ENCODE peak calls at places on chromosomes 3 and 15, in six cellular contexts. L is BJ, X is T-cell, M is nucleus accumbens, S is AG10803, F is neural progenitor cell. Q is an unnamed sample.

GRCh38 chr3:187006884-187007630 is 76.7 kb downstream of the ST6GAL1 start:
- DNase-seq in M (no peak), S (no peak), X (no peak), L (no peak), F (no peak), Q (no peak)

GRCh38 chr3:158789592-158789991 is 12.3 kb upstream of the MFSD1 start:
- DNase-seq in S (peak), M (no peak), F (no peak), X (no peak), L (no peak), Q (peak)

GRCh38 chr3:174859109-174859735 is at the start of gene NAALADL2:
- DNase-seq in M (no peak), X (no peak), S (no peak), F (no peak), L (no peak), Q (no peak)

GRCh38 chr3:44992555-44993470 is 16.8 kb downstream of the EXOSC7 start:
- DNase-seq in F (peak), S (no peak), M (no peak), L (no peak), X (no peak), Q (no peak)

GRCh38 chr3:197949191-197949766 is 711 bp upstream of the RPL35A start:
- DNase-seq in M (no peak), X (no peak), L (no peak), S (no peak), F (no peak), Q (no peak)

GRCh38 chr15:66483131-66483566 is 14.4 kb downstream of the SNAPC5 start:
- DNase-seq in X (no peak), S (peak), L (no peak), M (no peak), F (no peak), Q (peak)

GRCh38 chr15:50315814-50316630 is 39.0 kb downstream of the GABPB1 start:
- DNase-seq in M (no peak), S (peak), F (peak), L (no peak), X (no peak), Q (peak)

GRCh38 chr15:75809986-75810750 is 33.1 kb upstream of the UBE2Q2 start:
- DNase-seq in M (no peak), S (peak), L (no peak), F (peak), X (no peak), Q (peak)

GRCh38 chr15:23395030-23395692 is 40.6 kb downstream of the GOLGA8S start:
- DNase-seq in X (no peak), S (no peak), L (no peak), M (no peak), F (no peak), Q (no peak)